ENCODE peak calls at places on chromosomes 2 and 18, in five cellular contexts. L is uterus, H is GM06990, F is pancreas, Z is H9. Q is an unnamed sample.

GRCh38 chr2:162919111-162919510 is 80.5 kb upstream of the KCNH7 start:
- DNase-seq in L (no peak), H (no peak), F (no peak), Z (no peak), Q (no peak)

GRCh38 chr18:39296293-39296888 is 1730.8 kb upstream of the CELF4 start:
- DNase-seq in L (no peak), H (no peak), F (no peak), Z (no peak), Q (no peak)

GRCh38 chr2:108853421-108853820 is 66.8 kb downstream of the CCDC138 start:
- DNase-seq in L (no peak), H (no peak), F (no peak), Z (no peak), Q (peak)

GRCh38 chr18:37847544-37847943 is 281.9 kb upstream of the CELF4 start:
- DNase-seq in L (no peak), H (no peak), F (no peak), Z (no peak), Q (no peak)

GRCh38 chr2:21146638-21147037 is 22.9 kb downstream of the TDRD15 start:
- DNase-seq in L (no peak), H (no peak), F (no peak), Z (no peak), Q (no peak)

GRCh38 chr2:24919100-24919976 is 699 bp downstream of the ADCY3 start:
- DNase-seq in L (peak), H (peak), F (peak), Z (no peak), Q (peak)

GRCh38 chr2:193101591-193101990 is 906.9 kb upstream of the TMEFF2 start:
- DNase-seq in L (no peak), H (no peak), F (no peak), Z (no peak), Q (no peak)

GRCh38 chr2:217612920-217613319 is 389.9 kb downstream of the TNS1 start:
- DNase-seq in L (no peak), H (no peak), F (no peak), Z (no peak), Q (no peak)

GRCh38 chr2:208406474-208407451 is at the start of gene PTH2R:
- DNase-seq in L (no peak), H (no peak), F (peak), Z (peak), Q (peak)

GRCh38 chr2:60336442-60337141 is 216.9 kb downstream of the BCL11A start:
- DNase-seq in L (no peak), H (no peak), F (no peak), Z (no peak), Q (no peak)

Q was measured in mesendoderm.